ENCODE peak calls at places on chromosome 22, in seven cellular contexts. I is HFF-Myc, M is AG04450, Q is bronchial epithelial cell, Y is lower leg skin, O is tibial artery, X is epithelial cell of proximal tubule. C is an unnamed sample.
A peak's percentile ranks its signal among the peaks of the same experiment; 100 is the strongest.

GRCh38 chr22:48894804-48895250 is 932.8 kb downstream of the BRD1 start:
- DNase-seq in I (no peak), X (no peak), O (no peak), Y (peak; percentile 75), M (no peak), Q (no peak), C (no peak)

GRCh38 chr22:43946391-43946680 is 8.9 kb upstream of the SAMM50 start:
- DNase-seq in Y (no peak), M (no peak), Q (no peak), X (no peak), I (no peak), O (no peak), C (no peak)

GRCh38 chr22:17164392-17165024 is 5.4 kb upstream of the HDHD5 start:
- DNase-seq in Q (no peak), X (no peak), O (no peak), Y (no peak), M (no peak), I (no peak), C (no peak)

GRCh38 chr22:39664485-39665200 is 94.1 kb downstream of the CACNA1I start:
- DNase-seq in I (no peak), O (no peak), X (no peak), Q (no peak), M (no peak), Y (no peak), C (no peak)

GRCh38 chr22:31248965-31249940 is 37.2 kb downstream of the LIMK2 start:
- DNase-seq in X (no peak), Y (no peak), M (no peak), O (no peak), Q (peak; percentile 52), I (no peak), C (no peak)

GRCh38 chr22:37544955-37545702 is 15.2 kb upstream of the CDC42EP1 start:
- DNase-seq in Y (peak; percentile 89), O (peak; percentile 87), M (no peak), Q (peak; percentile 71), X (no peak), I (no peak), C (no peak)

GRCh38 chr22:38135133-38135706 is 24.7 kb upstream of the BAIAP2L2 start:
- DNase-seq in M (peak; percentile 39), Y (peak; percentile 82), X (no peak), O (peak; percentile 42), I (peak; percentile 62), Q (peak; percentile 94), C (no peak)

GRCh38 chr22:19964701-19965386 is 23.2 kb upstream of the TXNRD2 start:
- DNase-seq in O (no peak), I (no peak), M (no peak), X (no peak), Q (no peak), Y (no peak), C (no peak)

GRCh38 chr22:36088292-36088691 is 59.7 kb upstream of the RBFOX2 start:
- DNase-seq in M (no peak), I (no peak), O (peak; percentile 13), X (no peak), Q (peak; percentile 63), Y (no peak), C (no peak)

GRCh38 chr22:49303061-49303735 is 524.5 kb downstream of the BRD1 start:
- DNase-seq in M (no peak), X (no peak), O (peak; percentile 28), I (no peak), Y (peak; percentile 78), Q (no peak), C (no peak)

GRCh38 chr22:46861968-46862367 is 99.5 kb downstream of the TBC1D22A start:
- DNase-seq in M (no peak), Q (no peak), O (peak; percentile 32), Y (peak; percentile 57), I (no peak), X (no peak), C (no peak)

GRCh38 chr22:19504900-19505734 is 19.1 kb downstream of the CLDN5 start:
- DNase-seq in O (peak; percentile 35), I (no peak), Q (no peak), M (no peak), X (no peak), Y (no peak), C (no peak)

GRCh38 chr22:42217019-42217751 is 53.3 kb downstream of the TCF20 start:
- DNase-seq in Q (no peak), I (no peak), Y (no peak), O (no peak), M (no peak), X (no peak), C (no peak)

GRCh38 chr22:36816635-36817428 is at the start of gene PVALB:
- DNase-seq in Y (no peak), Q (no peak), I (no peak), O (no peak), M (no peak), X (no peak), C (no peak)

GRCh38 chr22:34334893-34335292 is 414.6 kb upstream of the LARGE1 start:
- DNase-seq in X (no peak), Q (no peak), M (no peak), Y (no peak), I (no peak), O (no peak), C (no peak)

GRCh38 chr22:24046024-24046423 is 34.9 kb downstream of the CABIN1 start:
- DNase-seq in Y (peak; percentile 17), M (no peak), Q (no peak), X (no peak), O (no peak), I (no peak), C (no peak)

GRCh38 chr22:22461111-22461510 is 47.4 kb downstream of the ZNF280B start:
- DNase-seq in I (no peak), X (no peak), Q (no peak), O (no peak), Y (no peak), M (no peak), C (no peak)

GRCh38 chr22:22463855-22464540 is 44.5 kb downstream of the ZNF280B start:
- DNase-seq in Y (no peak), Q (peak; percentile 43), I (peak; percentile 54), M (peak; percentile 34), O (no peak), X (peak; percentile 12), C (peak; percentile 24)

GRCh38 chr22:22461583-22461982 is 47.0 kb downstream of the ZNF280B start:
- DNase-seq in I (no peak), O (no peak), M (no peak), Y (no peak), Q (no peak), X (no peak), C (no peak)

GRCh38 chr22:22464541-22465054 is 43.9 kb downstream of the ZNF280B start:
- DNase-seq in O (no peak), M (no peak), Q (no peak), I (no peak), Y (no peak), X (no peak), C (no peak)

GRCh38 chr22:22462813-22463567 is 45.6 kb downstream of the ZNF280B start:
- DNase-seq in X (no peak), Y (no peak), Q (no peak), M (no peak), I (no peak), O (no peak), C (no peak)
- TF ChIP-seq CTCF in X (peak; percentile 29), Y (no peak), Q (peak; percentile 11), M (peak; percentile 38), I (peak; percentile 42), O (no peak), C (peak; percentile 36)

GRCh38 chr22:25881353-25881752 is 139.4 kb downstream of the MYO18B start:
- DNase-seq in O (no peak), X (no peak), I (no peak), M (no peak), Q (no peak), Y (peak; percentile 26), C (no peak)

GRCh38 chr22:25882366-25882765 is 140.4 kb downstream of the MYO18B start:
- DNase-seq in Y (no peak), X (no peak), O (no peak), Q (no peak), I (no peak), M (no peak), C (no peak)

GRCh38 chr22:25884121-25884520 is 142.1 kb downstream of the MYO18B start:
- DNase-seq in O (no peak), Q (no peak), M (no peak), Y (peak; percentile 50), X (no peak), I (no peak), C (no peak)

GRCh38 chr22:25878933-25879332 is 136.9 kb downstream of the MYO18B start:
- DNase-seq in O (no peak), I (no peak), Q (no peak), X (no peak), Y (no peak), M (no peak), C (no peak)

DNA sequence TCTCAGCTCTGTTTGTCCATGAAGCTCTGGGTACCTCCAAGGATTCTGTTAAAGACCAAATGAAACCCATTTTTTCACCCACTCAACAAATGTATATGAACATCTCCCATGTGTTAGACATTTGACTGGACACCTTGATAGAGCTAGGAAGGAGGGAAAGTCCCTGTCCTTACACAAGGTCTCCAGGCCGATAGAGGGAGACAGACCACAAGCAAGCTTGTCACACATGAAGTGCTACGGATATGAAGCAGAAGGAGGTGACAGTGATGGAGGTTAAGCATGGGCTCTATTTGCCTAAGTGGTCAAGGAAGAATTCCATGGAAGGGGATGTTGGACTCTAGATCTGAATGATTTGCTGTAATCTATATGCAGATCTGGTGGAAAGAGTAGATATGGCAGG is 138.5 kb downstream of the MYO18B start:
- DNase-seq in I (no peak), M (no peak), Q (no peak), O (no peak), Y (peak; percentile 46), X (no peak), C (no peak)
- TF ChIP-seq CTCF in I (no peak), M (no peak), Q (no peak), O (no peak), Y (no peak), X (no peak), C (peak; percentile 68)

DNA sequence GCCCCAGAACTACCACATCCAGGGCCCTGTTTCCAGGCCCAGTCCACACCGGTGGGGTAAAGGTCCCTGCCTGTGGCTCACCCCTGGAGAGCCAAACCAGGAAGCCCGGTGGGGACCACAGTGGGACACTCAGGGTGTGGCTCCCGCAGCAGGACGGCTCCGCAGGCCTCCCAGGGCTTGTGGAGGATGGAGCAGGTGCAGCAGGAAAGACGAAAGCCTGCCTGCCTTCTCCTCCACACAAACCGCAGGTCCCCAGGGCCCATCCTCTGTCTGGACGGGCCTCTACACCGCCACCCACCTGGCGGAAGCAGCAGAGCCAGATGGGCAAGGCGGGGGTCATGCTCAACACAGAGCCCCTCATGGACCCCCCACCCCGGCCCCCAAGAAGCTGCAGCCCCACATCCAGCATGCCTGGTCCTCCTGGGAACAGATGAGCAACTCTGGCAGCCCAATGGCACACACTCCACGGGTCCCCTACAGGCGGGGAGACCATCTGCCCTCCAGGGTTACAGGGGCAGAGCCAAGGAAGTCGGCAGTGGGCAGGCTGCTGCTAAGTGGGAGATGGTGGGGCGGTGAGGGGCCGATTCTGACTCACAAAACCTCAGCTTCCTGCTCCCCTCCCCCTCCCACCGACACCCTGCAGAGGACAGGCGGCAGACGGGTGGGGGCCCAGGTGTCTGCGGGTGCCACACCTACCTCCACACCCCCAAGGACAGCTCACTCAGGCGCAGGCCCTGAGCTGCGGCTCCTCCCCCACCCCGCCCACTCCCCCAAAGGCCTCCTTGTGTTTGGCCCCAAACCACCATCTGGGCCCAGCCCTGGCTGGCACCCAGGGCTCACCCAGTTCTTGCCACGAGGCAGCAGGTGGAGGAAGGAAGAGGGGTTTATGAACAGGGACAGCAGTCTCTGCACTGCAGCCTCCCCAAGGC is 5.2 kb downstream of the SBF1 start:
- DNase-seq in M (no peak), Q (peak; percentile 78), X (no peak), Y (peak; percentile 94), I (peak; percentile 25), O (no peak), C (peak; percentile 91)
- TF ChIP-seq CTCF in M (no peak), Q (no peak), X (no peak), Y (no peak), I (no peak), O (no peak), C (no peak)

GRCh38 chr22:27139935-27140493 is 482.6 kb downstream of the MIAT start:
- DNase-seq in Q (peak; percentile 83), I (peak; percentile 61), M (no peak), O (no peak), X (no peak), Y (no peak), C (no peak)
- TF ChIP-seq CTCF in Q (no peak), I (no peak), M (no peak), O (no peak), X (no peak), Y (no peak), C (no peak)

C was measured in GM12864.